ENCODE peak calls at places on chromosomes 13 and 19, in six cellular contexts. G is breast epithelium, L is body of pancreas, X is fibroblast of the aortic adventitia, W is WERI-Rb-1, P is suprapubic skin. M is an unnamed sample.

GRCh38 chr19:19602136-19602712 is 16.3 kb downstream of the PBX4 start:
- DNase-seq in L (no peak), G (no peak), W (no peak), P (no peak), X (no peak), M (no peak)

GRCh38 chr13:23778879-23779278 is 110.3 kb downstream of the MIPEP start:
- DNase-seq in X (no peak), W (no peak), P (no peak), G (no peak), L (no peak), M (peak; percentile 51)

GRCh38 chr13:113851826-113852535 is 11.9 kb downstream of the GAS6 start:
- DNase-seq in L (no peak), X (no peak), P (peak; percentile 45), G (peak; percentile 48), W (peak; percentile 8), M (no peak)

GRCh38 chr13:101417043-101417406 is 717 bp upstream of the NALCN start:
- DNase-seq in X (peak; percentile 67), W (no peak), G (no peak), L (no peak), P (no peak), M (no peak)

GRCh38 chr13:112844879-112845278 is 124.1 kb upstream of the MCF2L start:
- DNase-seq in X (no peak), L (no peak), W (no peak), G (no peak), P (no peak), M (no peak)

GRCh38 chr13:50079278-50080157 is 64.3 kb downstream of the KCNRG start:
- DNase-seq in L (no peak), P (no peak), W (no peak), G (no peak), X (peak; percentile 43), M (no peak)

GRCh38 chr19:45508931-45509691 is 1.8 kb downstream of the VASP start:
- DNase-seq in X (peak; percentile 37), W (peak; percentile 40), G (peak; percentile 77), P (no peak), L (peak; percentile 53), M (no peak)

GRCh38 chr19:57512845-57513244 is 13.1 kb downstream of the ZNF773 start:
- DNase-seq in P (no peak), X (peak; percentile 15), W (no peak), G (no peak), L (no peak), M (no peak)

GRCh38 chr19:53365899-53366493 is 491 bp downstream of the ZNF525 start:
- DNase-seq in P (no peak), G (no peak), L (peak; percentile 34), X (no peak), W (peak; percentile 48), M (no peak)

GRCh38 chr13:33352023-33352422 is 66.5 kb upstream of the STARD13 start:
- DNase-seq in G (no peak), W (no peak), L (no peak), X (no peak), P (no peak), M (no peak)

GRCh38 chr19:14544977-14545715 is 15.8 kb downstream of the TECR start:
- DNase-seq in P (no peak), W (no peak), G (peak; percentile 75), X (no peak), L (peak; percentile 34), M (no peak)

GRCh38 chr13:98274921-98275487 is 97.9 kb upstream of the RNF113B start:
- DNase-seq in L (no peak), G (no peak), X (no peak), W (no peak), P (no peak), M (no peak)

GRCh38 chr13:90416519-90416918 is 931.0 kb upstream of the MIR17HG start:
- DNase-seq in W (no peak), L (no peak), G (no peak), X (peak; percentile 41), P (no peak), M (peak; percentile 15)

GRCh38 chr13:107138987-107139386 is 571.0 kb upstream of the ARGLU1 start:
- DNase-seq in G (no peak), W (no peak), L (no peak), P (no peak), X (no peak), M (no peak)

GRCh38 chr19:6712692-6713670 is 7.5 kb downstream of the C3 start:
- DNase-seq in W (no peak), X (no peak), P (no peak), L (no peak), G (no peak), M (no peak)

GRCh38 chr19:30689474-30689873 is 317.3 kb downstream of the ZNF536 start:
- DNase-seq in L (no peak), G (no peak), X (no peak), P (peak; percentile 21), W (peak; percentile 63), M (no peak)

GRCh38 chr13:90732049-90732448 is 615.4 kb upstream of the MIR17HG start:
- DNase-seq in P (no peak), X (no peak), W (peak; percentile 58), G (no peak), L (no peak), M (no peak)

GRCh38 chr13:108948269-108948671 is 318.9 kb downstream of the MYO16 start:
- DNase-seq in G (no peak), X (no peak), L (no peak), W (no peak), P (no peak), M (peak; percentile 52)

GRCh38 chr19:49059056-49059455 is 1.5 kb upstream of the CGB7 start:
- DNase-seq in L (no peak), P (no peak), G (no peak), W (no peak), X (no peak), M (no peak)

GRCh38 chr19:6761053-6761676 is 6.1 kb downstream of the SH2D3A start:
- DNase-seq in G (no peak), P (no peak), X (no peak), L (no peak), W (peak; percentile 25), M (no peak)

GRCh38 chr13:35092251-35092650 is 150.2 kb downstream of the NBEA start:
- DNase-seq in W (no peak), L (no peak), X (no peak), G (no peak), P (no peak), M (no peak)

GRCh38 chr13:22210134-22210930 is 539.5 kb downstream of the FGF9 start:
- DNase-seq in P (no peak), W (no peak), L (no peak), X (no peak), G (no peak), M (no peak)

GRCh38 chr13:92224052-92224821 is 825.8 kb downstream of the GPC5 start:
- DNase-seq in P (no peak), W (no peak), L (no peak), G (no peak), X (peak; percentile 93), M (no peak)

GRCh38 chr19:5339950-5340636 is 519 bp downstream of the PTPRS start:
- DNase-seq in P (no peak), X (no peak), G (no peak), W (peak; percentile 28), L (peak; percentile 21), M (no peak)

GRCh38 chr13:73090116-73090811 is 31.5 kb downstream of the KLF5 start:
- DNase-seq in L (no peak), X (peak; percentile 69), G (no peak), W (no peak), P (no peak), M (no peak)

GRCh38 chr19:34141036-34141435 is 31.3 kb upstream of the LSM14A start:
- DNase-seq in L (no peak), X (no peak), G (no peak), P (no peak), W (no peak), M (no peak)

GRCh38 chr19:34150558-34150957 is 21.7 kb upstream of the LSM14A start:
- DNase-seq in L (no peak), W (no peak), X (no peak), P (no peak), G (no peak), M (no peak)

GRCh38 chr19:34149873-34150272 is 22.4 kb upstream of the LSM14A start:
- DNase-seq in L (no peak), X (no peak), P (no peak), W (no peak), G (no peak), M (no peak)

GRCh38 chr19:34148672-34149185 is 23.6 kb upstream of the LSM14A start:
- DNase-seq in L (no peak), G (no peak), P (no peak), W (no peak), X (no peak), M (no peak)

GRCh38 chr19:34145741-34146202 is 26.5 kb upstream of the LSM14A start:
- DNase-seq in L (peak; percentile 47), P (no peak), G (no peak), W (peak; percentile 47), X (peak; percentile 71), M (no peak)
- TF ChIP-seq CTCF in L (peak; percentile 64), P (peak; percentile 73), G (peak; percentile 72), W (peak; percentile 64), X (peak; percentile 84), M (peak; percentile 75)

GRCh38 chr19:55083004-55083850 is 7.6 kb downstream of the EPS8L1 start:
- DNase-seq in L (no peak), X (no peak), G (no peak), W (no peak), P (no peak), M (no peak)
- H3K4me3 ChIP-seq in L (no peak overlapping the region), X (no peak overlapping the region), G (no peak overlapping the region), W (no peak overlapping the region), P (no peak overlapping the region), M (no peak overlapping the region)

DNA sequence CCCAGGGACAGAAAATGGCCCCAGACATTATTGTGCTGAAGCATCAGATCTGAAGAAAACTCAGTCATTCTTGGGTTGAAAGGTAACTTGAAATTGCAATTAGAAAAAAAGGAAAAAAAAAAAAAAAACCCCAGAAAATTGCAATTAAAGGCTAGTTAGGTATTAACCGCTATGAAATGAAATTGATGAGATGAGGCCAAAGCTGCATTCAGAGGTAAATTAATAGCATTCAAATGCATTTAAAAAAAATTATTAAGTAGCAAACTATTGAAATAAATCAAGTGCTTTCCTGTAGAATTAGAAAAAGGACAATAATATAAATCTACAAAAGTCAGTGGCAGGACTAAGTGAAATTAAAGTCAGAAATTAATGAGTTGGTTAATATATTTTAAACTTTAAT is 6.4 kb downstream of the PGLS start:
- DNase-seq in X (no peak), L (no peak), G (no peak), W (no peak), P (no peak), M (no peak)
- TF ChIP-seq CTCF in X (no peak), L (no peak), G (no peak), W (no peak), P (no peak), M (no peak)

GRCh38 chr19:39307822-39308530 is 11.8 kb downstream of the IFNL1 start:
- DNase-seq in W (no peak), X (no peak), G (no peak), L (no peak), P (peak; percentile 63), M (no peak)

GRCh38 chr19:39308531-39309304 is 11.9 kb downstream of the LRFN1 start:
- DNase-seq in X (no peak), L (no peak), G (no peak), P (peak; percentile 73), W (peak; percentile 45), M (no peak)

GRCh38 chr19:39304701-39305571 is 8.7 kb downstream of the IFNL1 start:
- DNase-seq in G (no peak), L (no peak), P (peak; percentile 58), W (peak; percentile 54), X (no peak), M (no peak)

GRCh38 chr19:39306075-39306474 is 9.9 kb downstream of the IFNL1 start:
- DNase-seq in P (no peak), G (no peak), X (no peak), L (no peak), W (no peak), M (no peak)

GRCh38 chr19:39307233-39307821 is 11.1 kb downstream of the IFNL1 start:
- DNase-seq in G (no peak), W (no peak), L (no peak), X (no peak), P (peak; percentile 74), M (no peak)
- H3K4me3 ChIP-seq in G (peak overlapping the region; percentile 30), W (no peak overlapping the region), L (no peak overlapping the region), X (peak overlapping the region; percentile 28), P (peak overlapping the region; percentile 31), M (no peak overlapping the region)